ENCODE peak calls at places on chromosomes 7 and 10, in nine cellular contexts. P, O, J, U, X, D, F, B and V are unnamed samples.

GRCh38 chr10:102114861-102115618 is 5.1 kb downstream of the LDB1 start:
- DNase-seq in P (peak), O (peak), J (peak), U (peak), X (peak), D (peak), F (peak), B (peak), V (peak)

GRCh38 chr10:15740261-15740660 is 20.5 kb upstream of the ITGA8 start:
- DNase-seq in P (no peak), O (no peak), J (no peak), U (no peak), X (no peak), D (no peak), F (no peak), B (no peak), V (no peak)

GRCh38 chr10:21927601-21928000 is 75.9 kb downstream of the DNAJC1 start:
- DNase-seq in P (peak), O (no peak), J (no peak), U (no peak), X (no peak), D (no peak), F (peak), B (no peak), V (no peak)

GRCh38 chr7:99139031-99139430 is 4.9 kb downstream of the SMURF1 start:
- DNase-seq in P (peak), O (no peak), J (no peak), U (no peak), X (no peak), D (no peak), F (peak), B (no peak), V (no peak)

GRCh38 chr10:75887981-75888380 is 456.6 kb downstream of the LRMDA start:
- DNase-seq in P (no peak), O (no peak), J (no peak), U (no peak), X (no peak), D (no peak), F (no peak), B (no peak), V (no peak)

GRCh38 chr10:114573330-114574045 is 84.6 kb downstream of the ABLIM1 start:
- DNase-seq in P (no peak), O (no peak), J (no peak), U (no peak), X (no peak), D (no peak), F (no peak), B (no peak), V (no peak)

GRCh38 chr7:91517408-91517807 is 253.2 kb downstream of the FZD1 start:
- DNase-seq in P (no peak), O (no peak), J (no peak), U (no peak), X (no peak), D (no peak), F (no peak), B (no peak), V (no peak)

GRCh38 chr7:158695726-158696452 is 8.7 kb downstream of the NCAPG2 start:
- DNase-seq in P (peak), O (peak), J (no peak), U (peak), X (no peak), D (peak), F (peak), B (peak), V (peak)

GRCh38 chr7:148950806-148951205 is 66.7 kb upstream of the EZH2 start:
- DNase-seq in P (no peak), O (no peak), J (no peak), U (no peak), X (no peak), D (no peak), F (no peak), B (no peak), V (no peak)
- TF ChIP-seq CTCF in P (no peak), O (no peak), J (no peak), U (no peak), X (no peak), D (no peak), F (no peak), B (no peak), V (no peak)

GRCh38 chr10:33106767-33107166 is 148.7 kb upstream of the ITGB1 start:
- DNase-seq in P (no peak), O (no peak), J (no peak), U (no peak), X (peak), D (no peak), F (no peak), B (no peak), V (no peak)
- TF ChIP-seq CTCF in P (no peak), O (peak), J (no peak), U (no peak), X (peak), D (no peak), F (no peak), B (no peak), V (no peak)

DNA sequence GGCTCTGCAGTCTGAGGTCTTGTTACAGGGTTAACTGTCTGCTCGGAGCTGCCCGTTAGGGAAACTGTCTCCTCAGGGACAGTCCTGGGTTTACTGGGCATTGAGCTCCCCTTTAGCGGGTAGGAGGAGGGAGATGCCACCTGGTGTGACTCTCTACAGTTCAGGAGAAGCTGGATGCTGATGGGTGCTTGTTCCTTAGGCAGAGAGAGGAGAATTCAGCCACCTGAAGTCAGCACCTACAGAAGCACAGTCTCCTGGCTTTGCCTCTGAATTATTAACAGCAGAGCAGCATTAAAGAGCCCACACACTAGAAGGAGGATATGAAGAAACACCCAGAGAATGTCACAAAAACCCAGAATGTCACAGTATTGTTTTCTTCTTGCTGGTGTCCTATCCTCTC is 656 bp downstream of the GIMAP4 start:
- DNase-seq in P (no peak), O (no peak), J (no peak), U (no peak), X (no peak), D (no peak), F (no peak), B (no peak), V (no peak)
- TF ChIP-seq CTCF in P (no peak), O (no peak), J (no peak), U (no peak), X (no peak), D (no peak), F (no peak), B (no peak), V (no peak)

GRCh38 chr7:44131173-44132009 is 8.0 kb upstream of the POLD2 start:
- DNase-seq in P (peak), O (peak), J (peak), U (no peak), X (no peak), D (no peak), F (peak), B (no peak), V (no peak)
- TF ChIP-seq CTCF in P (peak), O (peak), J (peak), U (peak), X (peak), D (no peak), F (peak), B (no peak), V (peak)

DNA sequence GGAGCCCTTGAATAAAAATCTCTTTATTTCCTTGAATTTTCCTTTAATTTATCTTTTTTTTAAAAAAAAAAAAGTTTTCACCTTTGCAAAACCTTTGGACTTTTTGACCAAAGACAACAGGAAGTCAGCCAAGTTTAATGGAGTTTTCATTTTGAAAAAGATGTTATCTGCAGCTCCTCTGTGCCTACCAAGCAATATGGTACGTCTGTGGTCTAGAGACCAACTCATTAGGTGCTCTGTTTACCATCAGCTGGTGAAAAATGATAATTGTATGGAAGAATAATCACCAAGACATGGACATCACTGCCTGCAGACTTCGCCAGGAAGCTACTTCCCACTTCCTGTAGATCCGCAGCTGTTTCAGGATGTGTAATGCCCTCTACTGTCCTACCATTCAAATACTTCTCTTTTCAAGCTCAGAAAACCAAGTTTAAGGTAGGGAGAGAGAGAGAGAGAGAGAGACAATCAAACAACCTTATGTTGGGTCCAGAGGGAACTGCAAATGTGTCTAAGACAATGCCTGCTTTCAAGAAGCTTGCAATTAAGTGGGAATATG is 18.7 kb downstream of the PLXNA4 start:
- DNase-seq in P (peak), O (no peak), J (no peak), U (no peak), X (no peak), D (no peak), F (peak), B (no peak), V (no peak)
- TF ChIP-seq CTCF in P (no peak), O (no peak), J (no peak), U (no peak), X (peak), D (no peak), F (no peak), B (no peak), V (no peak)

GRCh38 chr7:123966936-123967335 is 41.9 kb downstream of the SPAM1 start:
- DNase-seq in P (peak), O (peak), J (peak), U (no peak), X (no peak), D (no peak), F (peak), B (no peak), V (no peak)
- TF ChIP-seq CTCF in P (no peak), O (no peak), J (peak), U (no peak), X (peak), D (no peak), F (no peak), B (no peak), V (no peak)

GRCh38 chr7:74183653-74184450 is 9.7 kb downstream of the EIF4H start:
- DNase-seq in P (no peak), O (peak), J (no peak), U (no peak), X (no peak), D (no peak), F (no peak), B (no peak), V (no peak)
- TF ChIP-seq CTCF in P (no peak), O (peak), J (peak), U (no peak), X (peak), D (peak), F (peak), B (peak), V (peak)

DNA sequence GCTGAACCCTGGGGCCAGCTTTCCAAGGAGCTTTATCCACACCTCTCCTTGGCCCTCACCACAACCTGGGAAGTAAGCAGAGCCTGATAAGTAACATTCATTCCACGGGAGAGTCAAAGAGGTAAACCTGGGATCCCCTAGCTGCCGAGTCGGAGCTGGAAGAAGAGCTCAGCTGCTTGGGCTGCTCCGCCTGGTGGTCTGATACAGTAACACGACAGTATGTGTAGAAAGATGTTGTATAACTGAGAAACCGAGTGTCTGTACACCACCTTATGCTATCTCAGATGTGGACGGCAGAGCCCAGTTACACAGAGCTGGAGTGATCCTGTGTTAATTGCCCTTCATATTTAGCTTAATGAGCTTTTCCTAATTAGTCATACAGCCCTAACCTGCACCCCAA is 151.3 kb upstream of the KMT2E start:
- DNase-seq in P (no peak), O (no peak), J (no peak), U (no peak), X (peak), D (no peak), F (no peak), B (no peak), V (no peak)
- TF ChIP-seq CTCF in P (no peak), O (peak), J (peak), U (no peak), X (peak), D (no peak), F (peak), B (no peak), V (no peak)